ENCODE peak calls at places on chromosomes 2 and 18, in eight cellular contexts. A, I, P, K, G, E, Z and U are unnamed samples.

GRCh38 chr2:6941299-6942046 is 24.3 kb downstream of the RNF144A start:
- DNase-seq in A (no peak), I (no peak), P (no peak), K (no peak), G (no peak), E (no peak), Z (no peak), U (no peak)

GRCh38 chr18:74388227-74388626 is 68.9 kb downstream of the DIPK1C start:
- DNase-seq in A (no peak), I (no peak), P (no peak), K (no peak), G (no peak), E (no peak), Z (no peak), U (no peak)

GRCh38 chr2:181581534-181581933 is 75.4 kb downstream of the CERKL start:
- DNase-seq in A (peak; percentile 46), I (no peak), P (no peak), K (no peak), G (no peak), E (no peak), Z (no peak), U (no peak)

GRCh38 chr2:201735486-201735885 is 37.0 kb upstream of the MPP4 start:
- DNase-seq in A (no peak), I (no peak), P (no peak), K (no peak), G (no peak), E (no peak), Z (no peak), U (no peak)

GRCh38 chr2:165401285-165401852 is 68.1 kb upstream of the CSRNP3 start:
- DNase-seq in A (peak; percentile 9), I (peak; percentile 14), P (peak; percentile 79), K (peak; percentile 56), G (no peak), E (no peak), Z (peak; percentile 9), U (peak; percentile 31)

GRCh38 chr2:188280811-188281222 is 10.9 kb upstream of the GULP1 start:
- DNase-seq in A (no peak), I (no peak), P (no peak), K (no peak), G (no peak), E (no peak), Z (no peak), U (no peak)

GRCh38 chr2:113720167-113720566 is 36.3 kb downstream of the SLC35F5 start:
- DNase-seq in A (no peak), I (no peak), P (peak; percentile 20), K (no peak), G (no peak), E (no peak), Z (no peak), U (no peak)

GRCh38 chr2:201204655-201205515 is 21.9 kb downstream of the CASP10 start:
- DNase-seq in A (no peak), I (no peak), P (no peak), K (no peak), G (no peak), E (no peak), Z (no peak), U (no peak)

GRCh38 chr2:32770360-32770759 is 142.5 kb downstream of the TTC27 start:
- DNase-seq in A (no peak), I (no peak), P (no peak), K (no peak), G (no peak), E (no peak), Z (no peak), U (no peak)

GRCh38 chr2:210324458-210324857 is 9.5 kb upstream of the MYL1 start:
- DNase-seq in A (no peak), I (no peak), P (no peak), K (no peak), G (no peak), E (no peak), Z (no peak), U (no peak)

GRCh38 chr2:29450823-29451222 is 335.6 kb downstream of the CLIP4 start:
- DNase-seq in A (no peak), I (no peak), P (no peak), K (no peak), G (no peak), E (no peak), Z (no peak), U (no peak)

GRCh38 chr2:75054296-75054695 is 95.9 kb downstream of the POLE4 start:
- DNase-seq in A (no peak), I (no peak), P (no peak), K (no peak), G (no peak), E (no peak), Z (no peak), U (no peak)

GRCh38 chr18:75169411-75169810 is 39.5 kb downstream of the PTGR3 start:
- DNase-seq in A (no peak), I (no peak), P (no peak), K (no peak), G (no peak), E (no peak), Z (no peak), U (no peak)

GRCh38 chr2:175318542-175318941 is 137.0 kb upstream of the ATP5MC3 start:
- DNase-seq in A (no peak), I (no peak), P (no peak), K (no peak), G (no peak), E (no peak), Z (no peak), U (no peak)

GRCh38 chr2:190678444-190679162 is 29.7 kb downstream of the NAB1 start:
- DNase-seq in A (no peak), I (no peak), P (peak; percentile 35), K (no peak), G (no peak), E (no peak), Z (peak; percentile 86), U (no peak)

GRCh38 chr18:8765692-8766463 is 60.5 kb downstream of the MTCL1 start:
- DNase-seq in A (no peak), I (no peak), P (no peak), K (peak; percentile 2), G (no peak), E (no peak), Z (no peak), U (no peak)

GRCh38 chr2:45170191-45170975 is 161.1 kb upstream of the SIX2 start:
- DNase-seq in A (no peak), I (no peak), P (no peak), K (no peak), G (no peak), E (no peak), Z (no peak), U (no peak)

GRCh38 chr2:38147333-38148121 is 71.6 kb upstream of the CYP1B1 start:
- DNase-seq in A (no peak), I (no peak), P (peak; percentile 47), K (no peak), G (no peak), E (no peak), Z (no peak), U (no peak)

DNA sequence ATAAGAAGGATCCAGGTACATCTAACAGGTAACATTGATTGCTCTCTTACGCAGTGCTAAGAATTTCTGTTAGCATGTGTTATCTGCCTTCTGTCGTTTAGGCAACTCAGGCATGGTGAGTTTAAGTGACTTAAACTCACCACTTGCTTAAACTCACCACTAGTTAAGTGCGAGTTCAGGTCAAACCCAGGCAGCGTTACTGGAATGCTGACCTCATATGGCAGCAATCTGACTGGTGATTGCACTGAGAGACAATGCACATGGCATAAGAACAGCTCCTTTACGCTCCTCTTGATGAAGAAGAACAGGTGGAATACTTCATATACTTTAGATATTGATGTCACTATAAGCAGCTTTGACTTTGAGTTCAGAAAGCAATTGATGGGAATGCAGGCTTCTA is 954.1 kb downstream of the SOCS6 start:
- DNase-seq in A (no peak), I (no peak), P (no peak), K (no peak), G (no peak), E (no peak), Z (no peak), U (no peak)
- H3K9me3 ChIP-seq in A (no peaks in the 10 kb centered on the region), I (no peaks in the 10 kb centered on the region), P (peaks cover 4% of the 10 kb centered on the region), K (peaks cover 12% of the 10 kb centered on the region), G (no peaks in the 10 kb centered on the region), E (no peaks in the 10 kb centered on the region), Z (no peaks in the 10 kb centered on the region), U (no peaks in the 10 kb centered on the region)

GRCh38 chr2:225486226-225486625 is 86.7 kb downstream of the NYAP2 start:
- DNase-seq in A (no peak), I (no peak), P (no peak), K (no peak), G (no peak), E (no peak), Z (no peak), U (no peak)
- TF ChIP-seq POLR2A in A (no peak), I (no peak), P (no peak), K (no peak), G (no peak), E (no peak), Z (no peak), U (no peak)

GRCh38 chr2:18980104-18980777 is 378.2 kb downstream of the OSR1 start:
- DNase-seq in A (no peak), I (no peak), P (no peak), K (no peak), G (no peak), E (no peak), Z (no peak), U (no peak)
- H3K27ac ChIP-seq in A (no peak overlapping the region), I (no peak overlapping the region), P (no peak overlapping the region), K (no peak overlapping the region), G (no peak overlapping the region), E (no peak overlapping the region), Z (no peak overlapping the region), U (no peak overlapping the region)

GRCh38 chr18:58640428-58640805 is 11.5 kb upstream of the ALPK2 start:
- DNase-seq in A (no peak), I (no peak), P (no peak), K (no peak), G (no peak), E (no peak), Z (no peak), U (no peak)

GRCh38 chr18:58639237-58639636 is 10.3 kb upstream of the ALPK2 start:
- DNase-seq in A (no peak), I (no peak), P (no peak), K (no peak), G (no peak), E (no peak), Z (no peak), U (no peak)

GRCh38 chr18:58640891-58641610 is 12.2 kb upstream of the ALPK2 start:
- DNase-seq in A (no peak), I (no peak), P (no peak), K (no peak), G (no peak), E (no peak), Z (no peak), U (no peak)

GRCh38 chr18:58638446-58638845 is 9.6 kb upstream of the ALPK2 start:
- DNase-seq in A (no peak), I (no peak), P (no peak), K (no peak), G (no peak), E (no peak), Z (no peak), U (no peak)

DNA sequence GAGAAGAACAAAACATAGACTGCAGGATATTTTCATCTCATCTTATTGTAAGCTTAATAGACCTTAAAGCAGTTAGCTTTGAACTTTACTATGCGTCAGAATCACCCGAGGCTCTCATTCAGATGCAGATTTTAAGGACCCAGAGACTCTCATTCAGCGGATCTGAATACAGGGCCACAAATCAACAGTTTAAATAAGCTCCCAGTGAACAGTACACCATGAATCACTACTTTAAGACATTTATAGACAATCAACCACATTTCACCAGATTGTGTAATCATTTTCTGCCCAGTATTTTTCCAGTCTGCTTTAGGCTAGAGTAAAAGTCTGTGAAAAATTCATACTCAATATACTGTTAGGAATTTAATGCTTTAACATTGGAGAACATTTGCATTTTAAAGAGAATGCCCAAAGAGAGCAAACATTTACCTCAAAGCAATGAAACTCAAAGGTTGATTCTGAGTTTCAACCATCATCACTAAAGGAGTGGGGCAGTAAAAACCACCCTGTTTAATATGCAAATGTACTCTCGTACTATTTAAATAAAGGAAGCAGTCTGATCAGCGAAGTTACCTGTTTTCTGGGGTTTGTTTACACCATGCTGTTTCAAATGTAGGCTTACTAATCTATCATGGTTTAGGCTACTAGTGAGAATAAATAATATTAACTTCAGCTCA is 11.0 kb upstream of the ALPK2 start:
- DNase-seq in A (no peak), I (no peak), P (peak; percentile 69), K (no peak), G (no peak), E (no peak), Z (no peak), U (no peak)
- H3K9me3 ChIP-seq in A (no peaks in the 10 kb centered on the region), I (no peaks in the 10 kb centered on the region), P (no peaks in the 10 kb centered on the region), K (no peaks in the 10 kb centered on the region), G (no peaks in the 10 kb centered on the region), E (no peaks in the 10 kb centered on the region), Z (peaks cover 11% of the 10 kb centered on the region), U (no peaks in the 10 kb centered on the region)